ENCODE peak calls at places on chromosomes 6 and 20, in eight cellular contexts. Z, M, P, V, O, U, A and W are unnamed samples.

GRCh38 chr20:33667245-33668086 is 723 bp downstream of the ACTL10 start:
- DNase-seq in Z (no peak), M (no peak), P (peak), V (peak), O (no peak), U (no peak), A (peak), W (peak)

GRCh38 chr20:6575912-6576391 is 191.5 kb upstream of the BMP2 start:
- DNase-seq in Z (peak), M (no peak), P (peak), V (no peak), O (no peak), U (no peak), A (no peak), W (no peak)

GRCh38 chr6:30007132-30007764 is 53.8 kb upstream of the POLR1H start:
- DNase-seq in Z (no peak), M (no peak), P (no peak), V (no peak), O (no peak), U (peak), A (peak), W (peak)

GRCh38 chr20:17077030-17077429 is 149.8 kb upstream of the PCSK2 start:
- DNase-seq in Z (no peak), M (no peak), P (no peak), V (no peak), O (no peak), U (no peak), A (no peak), W (no peak)

GRCh38 chr6:39307462-39307861 is 6.8 kb downstream of the KCNK17 start:
- DNase-seq in Z (no peak), M (no peak), P (no peak), V (no peak), O (no peak), U (no peak), A (no peak), W (no peak)

GRCh38 chr6:36998723-36999466 is 6.6 kb upstream of the FGD2 start:
- DNase-seq in Z (no peak), M (peak), P (peak), V (no peak), O (no peak), U (no peak), A (no peak), W (peak)

GRCh38 chr20:50724851-50725721 is 6.3 kb upstream of the PARD6B start:
- DNase-seq in Z (peak), M (peak), P (peak), V (peak), O (peak), U (no peak), A (peak), W (peak)

GRCh38 chr20:51236396-51236795 is 213.5 kb upstream of the KCNG1 start:
- DNase-seq in Z (no peak), M (no peak), P (no peak), V (no peak), O (no peak), U (no peak), A (no peak), W (no peak)

GRCh38 chr20:38060536-38060935 is 27.0 kb downstream of the RPRD1B start:
- DNase-seq in Z (no peak), M (no peak), P (peak), V (no peak), O (no peak), U (no peak), A (no peak), W (no peak)

GRCh38 chr6:128742900-128743299 is 140.0 kb upstream of the LAMA2 start:
- DNase-seq in Z (no peak), M (no peak), P (no peak), V (no peak), O (no peak), U (no peak), A (no peak), W (no peak)

GRCh38 chr20:45392733-45393132 is 14.6 kb upstream of the TP53TG5 start:
- DNase-seq in Z (no peak), M (no peak), P (no peak), V (no peak), O (no peak), U (no peak), A (no peak), W (no peak)

GRCh38 chr20:34922654-34923381 is 32.8 kb downstream of the GSS start:
- DNase-seq in Z (peak), M (peak), P (peak), V (no peak), O (no peak), U (no peak), A (no peak), W (no peak)

GRCh38 chr6:33428891-33429744 is 9.3 kb downstream of the SYNGAP1 start:
- DNase-seq in Z (no peak), M (no peak), P (no peak), V (no peak), O (no peak), U (no peak), A (no peak), W (no peak)

GRCh38 chr20:31712564-31713311 is 9.9 kb downstream of the BCL2L1 start:
- DNase-seq in Z (peak), M (peak), P (peak), V (peak), O (no peak), U (peak), A (peak), W (peak)

GRCh38 chr20:31669876-31670275 is 32.2 kb downstream of the COX4I2 start:
- DNase-seq in Z (no peak), M (no peak), P (no peak), V (no peak), O (no peak), U (no peak), A (no peak), W (no peak)

GRCh38 chr6:35552285-35552917 is 39.7 kb upstream of the TULP1 start:
- DNase-seq in Z (no peak), M (peak), P (peak), V (no peak), O (peak), U (no peak), A (no peak), W (no peak)

GRCh38 chr6:145373826-145374225 is 361.5 kb downstream of the EPM2A start:
- DNase-seq in Z (no peak), M (no peak), P (no peak), V (no peak), O (no peak), U (no peak), A (no peak), W (no peak)

GRCh38 chr20:35506179-35506578 is 23.3 kb downstream of the C20orf173 start:
- DNase-seq in Z (no peak), M (no peak), P (peak), V (no peak), O (no peak), U (no peak), A (no peak), W (no peak)

GRCh38 chr20:38730989-38731737 is 6.9 kb downstream of the SLC32A1 start:
- DNase-seq in Z (no peak), M (peak), P (peak), V (peak), O (peak), U (no peak), A (peak), W (peak)

GRCh38 chr6:116387374-116387773 is 16.6 kb downstream of the DSE start:
- DNase-seq in Z (no peak), M (peak), P (peak), V (no peak), O (no peak), U (no peak), A (no peak), W (no peak)

GRCh38 chr6:125913864-125914351 is 42.7 kb upstream of the HINT3 start:
- DNase-seq in Z (peak), M (peak), P (peak), V (no peak), O (peak), U (no peak), A (no peak), W (no peak)

GRCh38 chr6:163263998-163264661 is 150.4 kb upstream of the QKI start:
- DNase-seq in Z (no peak), M (no peak), P (peak), V (no peak), O (no peak), U (no peak), A (no peak), W (peak)

GRCh38 chr6:47836639-47837038 is 54.8 kb downstream of the OPN5 start:
- DNase-seq in Z (no peak), M (no peak), P (peak), V (no peak), O (no peak), U (no peak), A (no peak), W (no peak)

GRCh38 chr6:121800047-121800446 is 364.6 kb downstream of the GJA1 start:
- DNase-seq in Z (no peak), M (no peak), P (no peak), V (no peak), O (no peak), U (no peak), A (no peak), W (no peak)

GRCh38 chr6:20811112-20811746 is 277.0 kb downstream of the CDKAL1 start:
- DNase-seq in Z (peak), M (peak), P (peak), V (no peak), O (peak), U (no peak), A (no peak), W (no peak)

GRCh38 chr20:24979036-24979960 is 13.3 kb downstream of the APMAP start:
- DNase-seq in Z (no peak), M (no peak), P (no peak), V (no peak), O (no peak), U (no peak), A (no peak), W (no peak)

GRCh38 chr6:38671885-38672467 is 31.0 kb downstream of the GLO1 start:
- DNase-seq in Z (peak), M (peak), P (peak), V (no peak), O (peak), U (no peak), A (no peak), W (no peak)

GRCh38 chr6:170085475-170086401 is 205.1 kb downstream of the DLL1 start:
- DNase-seq in Z (no peak), M (no peak), P (no peak), V (peak), O (no peak), U (no peak), A (no peak), W (no peak)